ENCODE peak calls at places on chromosome 13, in eight cellular contexts. One of them, this sample, is unnamed.

GRCh38 chr13:50919291-50919690 is 9.7 kb downstream of the RNASEH2B start:
- DNase-seq in cardiac muscle cell: no peak
- DNase-seq in CD8-positive, alpha-beta T cell: no peak
- DNase-seq in stomach: no peak
- DNase-seq in BJ: no peak
- DNase-seq in breast epithelium: no peak
- DNase-seq in thoracic aorta: no peak
- DNase-seq in HFFc6: no peak
- DNase-seq in this sample: no peak

GRCh38 chr13:102555914-102556553 is 40.8 kb upstream of the TPP2 start:
- DNase-seq in breast epithelium: no peak
- DNase-seq in BJ: no peak
- DNase-seq in CD8-positive, alpha-beta T cell: no peak
- DNase-seq in thoracic aorta: no peak
- DNase-seq in HFFc6: peak; percentile 28
- DNase-seq in stomach: no peak
- DNase-seq in cardiac muscle cell: peak; percentile 47
- DNase-seq in this sample: no peak

GRCh38 chr13:80036845-80037504 is 304.0 kb downstream of the SPRY2 start:
- DNase-seq in thoracic aorta: no peak
- DNase-seq in breast epithelium: no peak
- DNase-seq in CD8-positive, alpha-beta T cell: no peak
- DNase-seq in HFFc6: no peak
- DNase-seq in stomach: no peak
- DNase-seq in cardiac muscle cell: no peak
- DNase-seq in BJ: no peak
- DNase-seq in this sample: no peak

GRCh38 chr13:67643656-67644055 is 413.5 kb upstream of the PCDH9 start:
- DNase-seq in cardiac muscle cell: no peak
- DNase-seq in BJ: no peak
- DNase-seq in stomach: no peak
- DNase-seq in CD8-positive, alpha-beta T cell: no peak
- DNase-seq in thoracic aorta: no peak
- DNase-seq in HFFc6: no peak
- DNase-seq in breast epithelium: no peak
- DNase-seq in this sample: no peak

GRCh38 chr13:51814825-51815650 is 11.1 kb upstream of the DHRS12 start:
- DNase-seq in thoracic aorta: no peak
- DNase-seq in BJ: no peak
- DNase-seq in breast epithelium: peak; percentile 46
- DNase-seq in cardiac muscle cell: peak; percentile 74
- DNase-seq in CD8-positive, alpha-beta T cell: peak; percentile 76
- DNase-seq in stomach: peak; percentile 78
- DNase-seq in HFFc6: peak; percentile 35
- DNase-seq in this sample: no peak

GRCh38 chr13:19590423-19590822 is 29.1 kb upstream of the TPTE2 start:
- DNase-seq in cardiac muscle cell: no peak
- DNase-seq in CD8-positive, alpha-beta T cell: no peak
- DNase-seq in breast epithelium: no peak
- DNase-seq in HFFc6: no peak
- DNase-seq in thoracic aorta: no peak
- DNase-seq in stomach: no peak
- DNase-seq in BJ: no peak
- DNase-seq in this sample: no peak

GRCh38 chr13:91106565-91106964 is 240.9 kb upstream of the MIR17HG start:
- DNase-seq in BJ: no peak
- DNase-seq in cardiac muscle cell: no peak
- DNase-seq in stomach: no peak
- DNase-seq in breast epithelium: no peak
- DNase-seq in thoracic aorta: no peak
- DNase-seq in HFFc6: no peak
- DNase-seq in CD8-positive, alpha-beta T cell: no peak
- DNase-seq in this sample: no peak

GRCh38 chr13:59906413-59907027 is 257.2 kb downstream of the DIAPH3 start:
- DNase-seq in thoracic aorta: no peak
- DNase-seq in BJ: no peak
- DNase-seq in HFFc6: peak; percentile 45
- DNase-seq in CD8-positive, alpha-beta T cell: no peak
- DNase-seq in cardiac muscle cell: peak; percentile 68
- DNase-seq in breast epithelium: no peak
- DNase-seq in stomach: no peak
- DNase-seq in this sample: no peak

GRCh38 chr13:113064534-113065405 is 40.8 kb upstream of the F7 start:
- DNase-seq in CD8-positive, alpha-beta T cell: no peak
- DNase-seq in BJ: no peak
- DNase-seq in breast epithelium: no peak
- DNase-seq in stomach: no peak
- DNase-seq in cardiac muscle cell: peak; percentile 81
- DNase-seq in HFFc6: peak; percentile 38
- DNase-seq in thoracic aorta: no peak
- DNase-seq in this sample: no peak

GRCh38 chr13:97125051-97125809 is 96.9 kb upstream of the MBNL2 start:
- DNase-seq in thoracic aorta: no peak
- DNase-seq in stomach: no peak
- DNase-seq in breast epithelium: no peak
- DNase-seq in cardiac muscle cell: peak; percentile 75
- DNase-seq in HFFc6: peak; percentile 60
- DNase-seq in CD8-positive, alpha-beta T cell: no peak
- DNase-seq in BJ: no peak
- DNase-seq in this sample: peak; percentile 89
- TF ChIP-seq CTCF in thoracic aorta: no peak
- TF ChIP-seq CTCF in stomach: no peak
- TF ChIP-seq CTCF in breast epithelium: no peak
- TF ChIP-seq CTCF in cardiac muscle cell: peak; percentile 11
- TF ChIP-seq CTCF in HFFc6: peak; percentile 58
- TF ChIP-seq CTCF in CD8-positive, alpha-beta T cell: no peak
- TF ChIP-seq CTCF in BJ: peak; percentile 25
- TF ChIP-seq CTCF in this sample: no peak

GRCh38 chr13:23081901-23082300 is 98.9 kb upstream of the SGCG start:
- DNase-seq in HFFc6: no peak
- DNase-seq in thoracic aorta: no peak
- DNase-seq in BJ: no peak
- DNase-seq in cardiac muscle cell: no peak
- DNase-seq in breast epithelium: no peak
- DNase-seq in stomach: no peak
- DNase-seq in CD8-positive, alpha-beta T cell: no peak
- DNase-seq in this sample: no peak

GRCh38 chr13:23086951-23087350 is 93.8 kb upstream of the SGCG start:
- DNase-seq in HFFc6: no peak
- DNase-seq in stomach: no peak
- DNase-seq in breast epithelium: no peak
- DNase-seq in BJ: no peak
- DNase-seq in thoracic aorta: no peak
- DNase-seq in cardiac muscle cell: no peak
- DNase-seq in CD8-positive, alpha-beta T cell: no peak
- DNase-seq in this sample: no peak

GRCh38 chr13:23087884-23088283 is 92.9 kb upstream of the SGCG start:
- DNase-seq in CD8-positive, alpha-beta T cell: no peak
- DNase-seq in thoracic aorta: no peak
- DNase-seq in breast epithelium: no peak
- DNase-seq in stomach: no peak
- DNase-seq in cardiac muscle cell: peak; percentile 33
- DNase-seq in BJ: no peak
- DNase-seq in HFFc6: peak; percentile 15
- DNase-seq in this sample: no peak
- TF ChIP-seq CTCF in CD8-positive, alpha-beta T cell: no peak
- TF ChIP-seq CTCF in thoracic aorta: no peak
- TF ChIP-seq CTCF in breast epithelium: no peak
- TF ChIP-seq CTCF in stomach: no peak
- TF ChIP-seq CTCF in cardiac muscle cell: peak; percentile 62
- TF ChIP-seq CTCF in BJ: peak; percentile 66
- TF ChIP-seq CTCF in HFFc6: peak; percentile 74
- TF ChIP-seq CTCF in this sample: no peak

GRCh38 chr13:44967656-44968451 is 21.4 kb downstream of the NUFIP1 start:
- DNase-seq in CD8-positive, alpha-beta T cell: no peak
- DNase-seq in breast epithelium: no peak
- DNase-seq in stomach: no peak
- DNase-seq in cardiac muscle cell: peak; percentile 68
- DNase-seq in BJ: no peak
- DNase-seq in HFFc6: peak; percentile 15
- DNase-seq in thoracic aorta: no peak
- DNase-seq in this sample: no peak
- TF ChIP-seq CTCF in CD8-positive, alpha-beta T cell: no peak
- TF ChIP-seq CTCF in breast epithelium: no peak
- TF ChIP-seq CTCF in stomach: no peak
- TF ChIP-seq CTCF in cardiac muscle cell: peak; percentile 52
- TF ChIP-seq CTCF in BJ: peak; percentile 38
- TF ChIP-seq CTCF in HFFc6: peak; percentile 48
- TF ChIP-seq CTCF in thoracic aorta: no peak
- TF ChIP-seq CTCF in this sample: no peak

DNA sequence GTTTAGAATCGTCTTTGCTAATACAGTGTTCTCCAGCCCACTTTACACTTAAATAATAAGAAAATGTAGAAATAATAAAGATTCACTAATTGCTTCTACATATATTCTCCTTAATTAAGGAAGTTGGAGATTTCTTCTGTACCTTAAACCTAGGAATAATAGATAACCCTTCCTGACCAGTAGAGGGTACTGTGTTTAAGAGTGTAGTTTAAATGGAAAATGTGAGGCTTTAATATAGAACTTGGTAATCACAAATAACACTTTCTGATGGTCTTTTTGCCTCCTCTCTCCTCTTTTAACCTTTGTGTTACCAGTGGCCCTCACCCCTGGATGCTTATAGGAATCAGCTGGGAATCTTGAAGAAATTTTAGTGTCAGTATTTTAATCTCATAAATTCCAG is 20.7 kb downstream of the POMP start:
- DNase-seq in stomach: no peak
- DNase-seq in CD8-positive, alpha-beta T cell: no peak
- DNase-seq in thoracic aorta: no peak
- DNase-seq in cardiac muscle cell: peak; percentile 35
- DNase-seq in HFFc6: no peak
- DNase-seq in BJ: no peak
- DNase-seq in breast epithelium: no peak
- DNase-seq in this sample: no peak
- TF ChIP-seq CTCF in stomach: no peak
- TF ChIP-seq CTCF in CD8-positive, alpha-beta T cell: peak; percentile 14
- TF ChIP-seq CTCF in thoracic aorta: peak; percentile 32
- TF ChIP-seq CTCF in cardiac muscle cell: peak; percentile 47
- TF ChIP-seq CTCF in HFFc6: peak; percentile 75
- TF ChIP-seq CTCF in BJ: peak; percentile 34
- TF ChIP-seq CTCF in breast epithelium: peak; percentile 27
- TF ChIP-seq CTCF in this sample: no peak

DNA sequence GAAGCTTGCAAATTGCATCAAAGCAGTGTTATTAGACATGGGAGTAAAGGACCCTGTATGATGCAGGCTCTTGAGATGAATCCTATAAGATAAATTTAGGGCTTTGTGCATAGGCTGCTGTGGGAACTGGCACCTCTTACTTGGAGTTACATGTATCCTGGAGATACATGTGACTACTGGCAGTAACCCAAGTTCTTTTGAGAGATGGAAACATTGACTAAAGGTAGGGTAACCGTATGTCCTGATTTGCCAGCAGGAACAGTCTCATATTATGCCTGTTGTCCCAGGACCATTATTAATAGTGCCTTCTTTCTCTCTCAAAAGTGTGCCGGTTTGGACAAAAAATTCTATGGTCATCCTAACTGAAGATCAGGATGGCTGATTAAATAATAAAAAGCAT is 195.4 kb downstream of the LACC1 start:
- DNase-seq in cardiac muscle cell: no peak
- DNase-seq in CD8-positive, alpha-beta T cell: no peak
- DNase-seq in thoracic aorta: no peak
- DNase-seq in HFFc6: no peak
- DNase-seq in BJ: no peak
- DNase-seq in stomach: no peak
- DNase-seq in breast epithelium: no peak
- DNase-seq in this sample: no peak
- TF ChIP-seq CTCF in cardiac muscle cell: no peak
- TF ChIP-seq CTCF in CD8-positive, alpha-beta T cell: no peak
- TF ChIP-seq CTCF in thoracic aorta: no peak
- TF ChIP-seq CTCF in HFFc6: no peak
- TF ChIP-seq CTCF in BJ: no peak
- TF ChIP-seq CTCF in stomach: no peak
- TF ChIP-seq CTCF in breast epithelium: no peak
- TF ChIP-seq CTCF in this sample: no peak